ENCODE peak calls at places on chromosomes 11 and 22, in seven cellular contexts. F is SJSA1, U is lower lobe of right lung, D is small intestine, S is GM23248, M is heart right ventricle, G is right lobe of liver. W is an unnamed sample.

GRCh38 chr11:112113539-112114457 is 27.1 kb downstream of the SDHD start:
- DNase-seq in F (peak; percentile 23), U (no peak), D (peak; percentile 69), S (peak; percentile 80), M (no peak), G (no peak), W (no peak)

GRCh38 chr11:77205467-77206263 is 77.6 kb downstream of the MYO7A start:
- DNase-seq in F (no peak), U (no peak), D (no peak), S (no peak), M (no peak), G (no peak), W (peak; percentile 41)

GRCh38 chr11:14357843-14358728 is 897 bp downstream of the RRAS2 start:
- DNase-seq in F (peak; percentile 80), U (peak; percentile 80), D (peak; percentile 69), S (peak; percentile 85), M (peak; percentile 41), G (peak; percentile 67), W (peak; percentile 87)

GRCh38 chr22:35971418-35972119 is 57.1 kb downstream of the RBFOX2 start:
- DNase-seq in F (peak; percentile 90), U (no peak), D (no peak), S (peak; percentile 92), M (peak; percentile 36), G (no peak), W (no peak)

GRCh38 chr11:35083181-35084061 is 55.5 kb upstream of the CD44 start:
- DNase-seq in F (peak; percentile 87), U (peak; percentile 81), D (peak; percentile 24), S (peak; percentile 99), M (peak; percentile 64), G (peak; percentile 61), W (peak; percentile 50)

GRCh38 chr11:67261942-67262681 is 4.2 kb upstream of the GRK2 start:
- DNase-seq in F (no peak), U (no peak), D (no peak), S (no peak), M (no peak), G (peak; percentile 62), W (peak; percentile 26)

GRCh38 chr11:47278058-47278457 is 8.1 kb downstream of the MADD start:
- DNase-seq in F (no peak), U (no peak), D (no peak), S (no peak), M (no peak), G (no peak), W (no peak)

GRCh38 chr11:66529069-66529468 is 16.8 kb downstream of the ZDHHC24 start:
- DNase-seq in F (no peak), U (no peak), D (no peak), S (no peak), M (no peak), G (no peak), W (no peak)

GRCh38 chr11:43937434-43938411 is 4.7 kb upstream of the C11orf96 start:
- DNase-seq in F (peak; percentile 84), U (no peak), D (no peak), S (peak; percentile 83), M (no peak), G (no peak), W (no peak)

GRCh38 chr22:38824587-38824986 is 19.2 kb downstream of the NPTXR start:
- DNase-seq in F (peak; percentile 44), U (peak; percentile 60), D (peak; percentile 43), S (peak; percentile 88), M (peak; percentile 72), G (peak; percentile 56), W (peak; percentile 63)

GRCh38 chr11:112652786-112653390 is 308.3 kb upstream of the NCAM1 start:
- DNase-seq in F (no peak), U (no peak), D (no peak), S (peak; percentile 80), M (no peak), G (no peak), W (peak; percentile 19)

GRCh38 chr11:70522613-70523311 is 124.4 kb downstream of the CTTN start:
- DNase-seq in F (no peak), U (no peak), D (no peak), S (no peak), M (no peak), G (peak; percentile 34), W (no peak)

GRCh38 chr11:12749442-12749841 is 75.2 kb downstream of the TEAD1 start:
- DNase-seq in F (no peak), U (no peak), D (no peak), S (no peak), M (no peak), G (no peak), W (no peak)

GRCh38 chr22:50595189-50595588 is 5.4 kb upstream of the MAPK8IP2 start:
- DNase-seq in F (no peak), U (no peak), D (no peak), S (no peak), M (no peak), G (no peak), W (no peak)

GRCh38 chr11:27703453-27703852 is 3.2 kb upstream of the BDNF start:
- DNase-seq in F (no peak), U (no peak), D (no peak), S (peak; percentile 68), M (no peak), G (no peak), W (no peak)

GRCh38 chr11:26247340-26247739 is 84.6 kb upstream of the ANO3 start:
- DNase-seq in F (no peak), U (no peak), D (no peak), S (peak; percentile 88), M (no peak), G (no peak), W (no peak)

GRCh38 chr22:41917906-41918791 is 3.3 kb upstream of the SHISA8 start:
- DNase-seq in F (no peak), U (peak; percentile 72), D (peak; percentile 61), S (peak; percentile 37), M (peak; percentile 53), G (no peak), W (peak; percentile 86)

GRCh38 chr22:31607696-31608095 is 54.3 kb downstream of the PISD start:
- DNase-seq in F (no peak), U (peak; percentile 32), D (no peak), S (no peak), M (no peak), G (no peak), W (no peak)

GRCh38 chr11:128728767-128729587 is 35.1 kb downstream of the FLI1 start:
- DNase-seq in F (no peak), U (no peak), D (no peak), S (no peak), M (peak; percentile 27), G (no peak), W (no peak)
- H3K27ac ChIP-seq in F (no peak overlapping the region), U (peak overlapping the region; percentile 66), D (peak overlapping the region; percentile 52), S (no peak overlapping the region), M (peak overlapping the region; percentile 19), G (peak overlapping the region; percentile 3), W (no peak overlapping the region)

DNA sequence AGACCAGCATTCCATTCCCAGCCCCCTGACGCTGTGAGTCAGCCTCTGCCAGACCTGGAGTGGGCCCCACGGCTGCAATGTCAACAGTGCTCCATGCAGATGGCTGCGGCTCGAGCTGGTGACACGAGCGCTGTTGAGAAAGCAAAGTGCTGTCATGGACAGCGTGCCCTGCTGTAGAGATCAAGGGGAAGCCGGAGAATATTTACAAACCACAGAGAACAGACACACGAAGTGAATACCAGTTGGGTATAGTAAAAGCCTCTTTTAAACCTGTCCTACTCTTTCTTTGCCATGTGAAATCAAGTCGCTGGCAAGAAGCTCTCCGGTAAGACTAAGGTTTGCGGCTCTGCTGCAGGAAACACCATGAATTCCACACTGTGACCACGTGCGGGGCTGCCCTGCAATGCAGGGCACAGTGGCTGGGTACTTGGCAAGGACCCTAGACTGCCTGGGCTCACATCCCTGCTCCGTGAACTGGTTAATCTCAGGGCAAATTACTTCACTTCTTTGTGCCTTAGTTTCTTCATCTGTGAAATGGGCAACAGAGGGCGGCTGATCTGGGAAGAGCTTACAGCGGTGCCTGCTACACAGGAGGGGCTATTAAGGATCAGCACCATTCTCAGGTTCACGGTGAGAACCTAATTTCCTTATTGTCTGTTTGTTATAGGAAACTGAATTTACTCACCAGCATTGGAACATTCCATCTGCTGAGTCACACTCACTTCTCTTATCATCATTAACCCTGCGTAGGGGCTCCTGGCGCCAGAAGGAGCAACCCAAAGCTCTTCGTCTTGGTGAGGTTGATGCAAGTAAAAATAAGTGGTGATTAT is 27.8 kb upstream of the ELFN2 start:
- DNase-seq in F (peak; percentile 87), U (peak; percentile 59), D (peak; percentile 55), S (peak; percentile 89), M (no peak), G (no peak), W (no peak)
- H3K4me1 ChIP-seq in F (peaks cover 36% of the 10 kb centered on the region), U (peaks cover 8% of the 10 kb centered on the region), D (no peaks in the 10 kb centered on the region), S (peaks cover 18% of the 10 kb centered on the region), M (no peaks in the 10 kb centered on the region), G (no peaks in the 10 kb centered on the region), W (no peaks in the 10 kb centered on the region)

GRCh38 chr22:26486394-26486793 is 2.7 kb downstream of the SRRD start:
- DNase-seq in F (no peak), U (no peak), D (no peak), S (no peak), M (no peak), G (no peak), W (no peak)

GRCh38 chr22:26484360-26484706 is 656 bp downstream of the SRRD start:
- DNase-seq in F (no peak), U (no peak), D (no peak), S (peak; percentile 46), M (no peak), G (no peak), W (no peak)

GRCh38 chr22:26485991-26486390 is 2.3 kb downstream of the SRRD start:
- DNase-seq in F (no peak), U (no peak), D (no peak), S (no peak), M (no peak), G (no peak), W (no peak)

GRCh38 chr22:26483439-26484359 is at the start of the genes HPS4 and SRRD:
- DNase-seq in F (peak; percentile 94), U (peak; percentile 94), D (peak; percentile 92), S (peak; percentile 95), M (peak; percentile 85), G (peak; percentile 92), W (peak; percentile 97)

GRCh38 chr22:26485013-26485412 is 1.3 kb downstream of the SRRD start:
- DNase-seq in F (no peak), U (no peak), D (no peak), S (peak; percentile 75), M (no peak), G (no peak), W (no peak)
- H3K4me3 ChIP-seq in F (no peak overlapping the region), U (peak overlapping the region; percentile 100), D (no peak overlapping the region), S (peak overlapping the region; percentile 81), M (no peak overlapping the region), G (no peak overlapping the region), W (no peak overlapping the region)

GRCh38 chr11:87223816-87224215 is 186.1 kb downstream of the TMEM135 start:
- DNase-seq in F (no peak), U (no peak), D (no peak), S (peak; percentile 31), M (no peak), G (no peak), W (no peak)
- H3K27ac ChIP-seq in F (no peak overlapping the region), U (no peak overlapping the region), D (no peak overlapping the region), S (no peak overlapping the region), M (no peak overlapping the region), G (no peak overlapping the region), W (no peak overlapping the region)

DNA sequence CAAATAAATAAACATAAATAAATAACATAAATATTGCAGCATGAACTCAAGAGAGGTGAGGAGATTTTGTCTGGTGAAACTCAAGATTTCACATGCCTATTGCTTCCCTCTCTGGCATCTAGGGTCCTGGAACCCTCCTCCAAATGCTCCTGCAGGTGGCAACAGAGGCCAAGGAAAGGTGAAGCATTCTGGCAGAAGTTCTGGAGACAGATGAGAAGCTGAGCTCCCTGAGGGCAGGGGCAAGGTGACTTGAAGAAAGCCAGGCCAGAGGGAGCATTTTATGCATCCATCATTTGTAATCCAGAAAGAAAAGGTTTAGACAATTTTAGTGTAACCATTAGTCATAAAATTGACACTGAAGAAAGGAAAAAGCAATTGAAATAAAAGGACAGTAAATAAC is 64.9 kb downstream of the ENDOD1 start:
- DNase-seq in F (no peak), U (no peak), D (peak; percentile 67), S (peak; percentile 80), M (peak; percentile 31), G (no peak), W (peak; percentile 28)
- H3K4me1 ChIP-seq in F (no peaks in the 10 kb centered on the region), U (peaks cover 41% of the 10 kb centered on the region), D (peaks cover 3% of the 10 kb centered on the region), S (peaks cover 4% of the 10 kb centered on the region), M (no peaks in the 10 kb centered on the region), G (no peaks in the 10 kb centered on the region), W (peaks cover 2% of the 10 kb centered on the region)

W was measured in right cardiac atrium.